ENCODE peak calls at places on chromosomes 13 and 19, in six cellular contexts. One of them, this sample, is unnamed. For H3K27me3, the result is how much of the 10 kb centered on the place peaks cover.

GRCh38 chr13:32298695-32299094 is 16.5 kb downstream of the ZAR1L start:
- DNase-seq in stomach: no peak
- DNase-seq in tibial nerve: no peak
- DNase-seq in SK-N-SH: no peak
- DNase-seq in transverse colon: no peak
- DNase-seq in K562: no peak
- DNase-seq in this sample: no peak

GRCh38 chr19:21709464-21709863 is 57.9 kb downstream of the ZNF100 start:
- DNase-seq in tibial nerve: no peak
- DNase-seq in SK-N-SH: no peak
- DNase-seq in stomach: no peak
- DNase-seq in K562: no peak
- DNase-seq in transverse colon: no peak
- DNase-seq in this sample: no peak

GRCh38 chr19:17803264-17803896 is 8.4 kb downstream of the B3GNT3 start:
- DNase-seq in K562: no peak
- DNase-seq in SK-N-SH: no peak
- DNase-seq in stomach: no peak
- DNase-seq in tibial nerve: peak
- DNase-seq in transverse colon: no peak
- DNase-seq in this sample: no peak

GRCh38 chr13:24038846-24039330 is 121.6 kb upstream of the SPATA13 start:
- DNase-seq in transverse colon: peak
- DNase-seq in K562: no peak
- DNase-seq in SK-N-SH: no peak
- DNase-seq in tibial nerve: no peak
- DNase-seq in stomach: no peak
- DNase-seq in this sample: no peak

GRCh38 chr19:54444737-54445136 is 4.3 kb upstream of the LENG8 start:
- DNase-seq in transverse colon: peak
- DNase-seq in tibial nerve: no peak
- DNase-seq in K562: no peak
- DNase-seq in SK-N-SH: no peak
- DNase-seq in stomach: no peak
- DNase-seq in this sample: no peak

GRCh38 chr19:1020868-1021425 is at the start of gene TMEM259:
- DNase-seq in tibial nerve: peak
- DNase-seq in stomach: peak
- DNase-seq in SK-N-SH: peak
- DNase-seq in transverse colon: peak
- DNase-seq in K562: peak
- DNase-seq in this sample: peak

GRCh38 chr13:43196171-43196611 is 172.8 kb downstream of the DNAJC15 start:
- DNase-seq in stomach: no peak
- DNase-seq in SK-N-SH: peak
- DNase-seq in transverse colon: no peak
- DNase-seq in tibial nerve: no peak
- DNase-seq in K562: no peak
- DNase-seq in this sample: peak

GRCh38 chr19:49758292-49758691 is 4.8 kb downstream of the TSKS start:
- DNase-seq in K562: peak
- DNase-seq in tibial nerve: no peak
- DNase-seq in SK-N-SH: no peak
- DNase-seq in stomach: no peak
- DNase-seq in transverse colon: no peak
- DNase-seq in this sample: no peak

GRCh38 chr13:40063278-40063698 is 407.8 kb downstream of the COG6 start:
- DNase-seq in K562: no peak
- DNase-seq in SK-N-SH: peak
- DNase-seq in stomach: no peak
- DNase-seq in tibial nerve: no peak
- DNase-seq in transverse colon: no peak
- DNase-seq in this sample: no peak

GRCh38 chr13:31351376-31351775 is 151.6 kb downstream of the B3GLCT start:
- DNase-seq in SK-N-SH: no peak
- DNase-seq in tibial nerve: no peak
- DNase-seq in transverse colon: no peak
- DNase-seq in stomach: no peak
- DNase-seq in K562: no peak
- DNase-seq in this sample: no peak

GRCh38 chr19:3576696-3577443 is 4.1 kb downstream of the HMG20B start:
- DNase-seq in K562: peak
- DNase-seq in transverse colon: peak
- DNase-seq in stomach: peak
- DNase-seq in SK-N-SH: peak
- DNase-seq in tibial nerve: no peak
- DNase-seq in this sample: peak

GRCh38 chr19:5156231-5156986 is 184.2 kb downstream of the PTPRS start:
- DNase-seq in tibial nerve: no peak
- DNase-seq in SK-N-SH: peak
- DNase-seq in K562: no peak
- DNase-seq in stomach: no peak
- DNase-seq in transverse colon: no peak
- DNase-seq in this sample: no peak

GRCh38 chr13:99992376-99992775 is 10.8 kb downstream of the ZIC2 start:
- DNase-seq in stomach: no peak
- DNase-seq in transverse colon: no peak
- DNase-seq in SK-N-SH: no peak
- DNase-seq in tibial nerve: no peak
- DNase-seq in K562: no peak
- DNase-seq in this sample: no peak

GRCh38 chr19:18852634-18853033 is 20.9 kb downstream of the UPF1 start:
- DNase-seq in SK-N-SH: no peak
- DNase-seq in tibial nerve: no peak
- DNase-seq in transverse colon: no peak
- DNase-seq in K562: no peak
- DNase-seq in stomach: no peak
- DNase-seq in this sample: no peak

GRCh38 chr19:16208847-16209246 is 11.1 kb downstream of the AP1M1 start:
- DNase-seq in stomach: no peak
- DNase-seq in tibial nerve: no peak
- DNase-seq in transverse colon: no peak
- DNase-seq in SK-N-SH: peak
- DNase-seq in K562: no peak
- DNase-seq in this sample: peak

GRCh38 chr13:62875118-62875640 is 1459.5 kb upstream of the PCDH20 start:
- DNase-seq in SK-N-SH: no peak
- DNase-seq in tibial nerve: no peak
- DNase-seq in K562: no peak
- DNase-seq in stomach: no peak
- DNase-seq in transverse colon: no peak
- DNase-seq in this sample: no peak

GRCh38 chr19:41911889-41912731 is 16.1 kb downstream of the ERFL start:
- DNase-seq in SK-N-SH: no peak
- DNase-seq in stomach: no peak
- DNase-seq in transverse colon: no peak
- DNase-seq in K562: no peak
- DNase-seq in tibial nerve: no peak
- DNase-seq in this sample: no peak

GRCh38 chr19:6529351-6529750 is 1.5 kb upstream of the TNFSF9 start:
- DNase-seq in K562: no peak
- DNase-seq in stomach: no peak
- DNase-seq in SK-N-SH: no peak
- DNase-seq in tibial nerve: no peak
- DNase-seq in transverse colon: no peak
- DNase-seq in this sample: no peak

GRCh38 chr19:57888494-57889231 is at the start of gene ZNF814:
- DNase-seq in SK-N-SH: peak
- DNase-seq in stomach: peak
- DNase-seq in K562: peak
- DNase-seq in tibial nerve: peak
- DNase-seq in transverse colon: peak
- DNase-seq in this sample: peak

GRCh38 chr13:44738463-44738862 is 162.3 kb upstream of the TSC22D1 start:
- DNase-seq in transverse colon: no peak
- DNase-seq in tibial nerve: no peak
- DNase-seq in SK-N-SH: no peak
- DNase-seq in stomach: no peak
- DNase-seq in K562: no peak
- DNase-seq in this sample: no peak

GRCh38 chr19:38370299-38370698 is 4.1 kb upstream of the PSMD8 start:
- DNase-seq in SK-N-SH: no peak
- DNase-seq in tibial nerve: no peak
- DNase-seq in K562: peak
- DNase-seq in transverse colon: no peak
- DNase-seq in stomach: no peak
- DNase-seq in this sample: no peak

GRCh38 chr19:32373614-32374295 is 28.3 kb downstream of the ZNF507 start:
- DNase-seq in tibial nerve: no peak
- DNase-seq in SK-N-SH: no peak
- DNase-seq in stomach: peak
- DNase-seq in K562: peak
- DNase-seq in transverse colon: peak
- DNase-seq in this sample: no peak

GRCh38 chr13:50167967-50168366 is 152.7 kb downstream of the KCNRG start:
- DNase-seq in tibial nerve: no peak
- DNase-seq in transverse colon: no peak
- DNase-seq in SK-N-SH: no peak
- DNase-seq in K562: no peak
- DNase-seq in stomach: no peak
- DNase-seq in this sample: no peak

GRCh38 chr19:55500368-55500952 is 12.2 kb downstream of the SSC5D start:
- DNase-seq in transverse colon: no peak
- DNase-seq in K562: no peak
- DNase-seq in tibial nerve: no peak
- DNase-seq in SK-N-SH: no peak
- DNase-seq in stomach: no peak
- DNase-seq in this sample: no peak

GRCh38 chr19:55504981-55505380 is 16.7 kb downstream of the SSC5D start:
- DNase-seq in tibial nerve: no peak
- DNase-seq in K562: no peak
- DNase-seq in transverse colon: no peak
- DNase-seq in SK-N-SH: no peak
- DNase-seq in stomach: no peak
- DNase-seq in this sample: no peak

GRCh38 chr19:55504252-55504603 is 16.0 kb downstream of the SSC5D start:
- DNase-seq in K562: no peak
- DNase-seq in stomach: no peak
- DNase-seq in SK-N-SH: no peak
- DNase-seq in tibial nerve: no peak
- DNase-seq in transverse colon: no peak
- DNase-seq in this sample: no peak

GRCh38 chr19:55502197-55502952 is 14.1 kb downstream of the SSC5D start:
- DNase-seq in K562: no peak
- DNase-seq in tibial nerve: no peak
- DNase-seq in stomach: no peak
- DNase-seq in SK-N-SH: no peak
- DNase-seq in transverse colon: no peak
- DNase-seq in this sample: no peak

GRCh38 chr19:55503447-55504251 is 15.4 kb downstream of the SSC5D start:
- DNase-seq in transverse colon: peak
- DNase-seq in K562: peak
- DNase-seq in stomach: peak
- DNase-seq in SK-N-SH: peak
- DNase-seq in tibial nerve: peak
- DNase-seq in this sample: peak
- TF ChIP-seq EP300 in transverse colon: no peak
- TF ChIP-seq EP300 in K562: no peak
- TF ChIP-seq EP300 in stomach: no peak
- TF ChIP-seq EP300 in SK-N-SH: no peak
- TF ChIP-seq EP300 in tibial nerve: peak
- TF ChIP-seq EP300 in this sample: no peak

GRCh38 chr19:12801466-12802266 is at the start of the genes PRDX2 and THSD8:
- DNase-seq in SK-N-SH: peak
- DNase-seq in tibial nerve: peak
- DNase-seq in stomach: peak
- DNase-seq in transverse colon: peak
- DNase-seq in K562: peak
- DNase-seq in this sample: peak
- TF ChIP-seq CTCF in SK-N-SH: no peak
- TF ChIP-seq CTCF in tibial nerve: no peak
- TF ChIP-seq CTCF in stomach: no peak
- TF ChIP-seq CTCF in transverse colon: no peak
- TF ChIP-seq CTCF in K562: no peak
- TF ChIP-seq CTCF in this sample: peak

DNA sequence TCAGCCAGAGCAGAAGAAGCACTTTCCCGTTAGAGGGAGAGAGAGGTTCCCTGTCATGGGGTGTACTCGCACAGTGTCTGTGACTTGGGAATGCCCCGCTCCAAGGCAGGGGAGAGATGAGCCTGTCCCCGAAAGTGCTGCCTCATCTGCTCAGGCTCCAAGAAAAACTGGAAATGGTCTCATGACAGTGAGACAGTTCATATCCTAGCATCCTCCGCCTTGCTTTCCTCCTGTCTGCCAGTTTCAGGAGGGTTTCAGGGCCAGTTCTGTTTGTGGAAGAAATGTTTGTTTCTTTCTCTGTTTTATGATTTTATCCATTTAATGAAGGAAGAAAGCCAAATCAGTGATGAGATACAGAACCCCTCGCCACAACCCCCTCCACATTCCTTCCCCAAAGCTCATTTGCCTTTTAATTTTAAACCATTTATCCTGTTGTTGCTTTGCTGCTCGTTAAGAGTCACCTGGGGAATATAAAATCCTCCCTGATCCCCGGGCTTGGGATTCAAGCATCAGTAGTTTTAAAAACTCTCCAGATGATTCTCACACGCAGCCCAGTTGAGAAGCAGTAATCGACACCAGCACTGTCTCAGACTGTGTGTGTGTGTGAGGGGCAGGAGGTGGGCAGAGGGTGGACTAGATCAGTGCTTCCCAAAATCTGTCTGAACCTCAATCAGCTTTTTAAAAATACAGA is 144.6 kb upstream of the UBL3 start:
- DNase-seq in K562: no peak
- DNase-seq in SK-N-SH: no peak
- DNase-seq in transverse colon: no peak
- DNase-seq in stomach: no peak
- DNase-seq in tibial nerve: peak
- DNase-seq in this sample: no peak
- H3K27me3 ChIP-seq in K562: under half
- H3K27me3 ChIP-seq in SK-N-SH: under half
- H3K27me3 ChIP-seq in transverse colon: under half
- H3K27me3 ChIP-seq in stomach: under half
- H3K27me3 ChIP-seq in tibial nerve: under half
- H3K27me3 ChIP-seq in this sample: under half

GRCh38 chr19:11165486-11166030 is 10.0 kb upstream of the SPC24 start:
- DNase-seq in SK-N-SH: no peak
- DNase-seq in K562: no peak
- DNase-seq in stomach: no peak
- DNase-seq in tibial nerve: no peak
- DNase-seq in transverse colon: no peak
- DNase-seq in this sample: peak

GRCh38 chr19:11164879-11165406 is 9.4 kb upstream of the SPC24 start:
- DNase-seq in transverse colon: peak
- DNase-seq in stomach: peak
- DNase-seq in K562: no peak
- DNase-seq in tibial nerve: peak
- DNase-seq in SK-N-SH: no peak
- DNase-seq in this sample: peak

GRCh38 chr19:11164278-11164677 is 8.7 kb upstream of the SPC24 start:
- DNase-seq in stomach: no peak
- DNase-seq in tibial nerve: no peak
- DNase-seq in SK-N-SH: no peak
- DNase-seq in K562: no peak
- DNase-seq in transverse colon: no peak
- DNase-seq in this sample: no peak

GRCh38 chr19:11168568-11168967 is 13.0 kb upstream of the SPC24 start:
- DNase-seq in tibial nerve: no peak
- DNase-seq in SK-N-SH: no peak
- DNase-seq in K562: no peak
- DNase-seq in stomach: no peak
- DNase-seq in transverse colon: no peak
- DNase-seq in this sample: no peak

GRCh38 chr19:11166281-11167142 is 10.9 kb upstream of the SPC24 start:
- DNase-seq in transverse colon: no peak
- DNase-seq in K562: no peak
- DNase-seq in tibial nerve: peak
- DNase-seq in SK-N-SH: no peak
- DNase-seq in stomach: no peak
- DNase-seq in this sample: peak
- TF ChIP-seq EP300 in transverse colon: no peak
- TF ChIP-seq EP300 in K562: no peak
- TF ChIP-seq EP300 in tibial nerve: peak
- TF ChIP-seq EP300 in SK-N-SH: no peak
- TF ChIP-seq EP300 in stomach: no peak
- TF ChIP-seq EP300 in this sample: peak

This sample was measured in sigmoid colon.